ENCODE peak calls at places on chromosome 19, in four cellular contexts. H is lower leg skin, I is cardiac fibroblast, D is thoracic aorta. B is an unnamed sample.

GRCh38 chr19:2820112-2820702 is 539 bp downstream of the ZNF554 start:
- DNase-seq in I (no peak), H (no peak), D (no peak), B (no peak)

GRCh38 chr19:703329-703650 is 5.4 kb upstream of the PALM start:
- DNase-seq in I (no peak), D (no peak), H (no peak), B (no peak)

GRCh38 chr19:5048091-5048726 is 79.3 kb downstream of the KDM4B start:
- DNase-seq in D (peak; percentile 37), I (peak; percentile 74), H (peak; percentile 97), B (peak; percentile 76)

GRCh38 chr19:2613507-2614295 is 88.8 kb downstream of the GNG7 start:
- DNase-seq in I (peak; percentile 60), D (no peak), H (peak; percentile 88), B (no peak)

GRCh38 chr19:4216832-4217231 is 12.5 kb upstream of the EBI3 start:
- DNase-seq in D (no peak), H (no peak), I (no peak), B (no peak)

GRCh38 chr19:12065100-12065538 is 588 bp downstream of the ZNF844 start:
- DNase-seq in I (peak; percentile 61), D (no peak), H (peak; percentile 87), B (no peak)

GRCh38 chr19:15199652-15200574 is 882 bp downstream of the NOTCH3 start:
- DNase-seq in I (no peak), H (no peak), D (no peak), B (no peak)

GRCh38 chr19:52138614-52139290 is 986 bp downstream of the ZNF616 start:
- DNase-seq in D (no peak), H (no peak), I (no peak), B (no peak)

GRCh38 chr19:46101293-46101692 is 23.2 kb downstream of the IGFL3 start:
- DNase-seq in I (no peak), D (no peak), H (no peak), B (no peak)

GRCh38 chr19:3412066-3412465 is 45.7 kb downstream of the NFIC start:
- DNase-seq in I (no peak), H (no peak), D (no peak), B (no peak)

GRCh38 chr19:19040417-19040816 is 7.0 kb downstream of the ARMC6 start:
- DNase-seq in D (peak; percentile 27), H (no peak), I (peak; percentile 95), B (peak; percentile 81)

GRCh38 chr19:12769689-12770088 is 5.7 kb downstream of the HOOK2 start:
- DNase-seq in I (no peak), D (no peak), H (no peak), B (no peak)

GRCh38 chr19:49591731-49592485 is 926 bp downstream of the PRR12 start:
- DNase-seq in I (peak; percentile 40), H (peak; percentile 92), D (no peak), B (no peak)

GRCh38 chr19:54248016-54248601 is 5.5 kb upstream of the LILRA6 start:
- DNase-seq in I (peak; percentile 54), D (no peak), H (no peak), B (peak; percentile 64)

GRCh38 chr19:1490311-1491113 is at the start of gene PCSK4:
- DNase-seq in H (peak; percentile 100), D (peak; percentile 93), I (peak; percentile 100), B (peak; percentile 99)

GRCh38 chr19:39733841-39734240 is 4.0 kb downstream of the CLC start:
- DNase-seq in H (no peak), D (no peak), I (no peak), B (no peak)

GRCh38 chr19:13887039-13887438 is 10.1 kb downstream of the NANOS3 start:
- DNase-seq in I (no peak), D (no peak), H (no peak), B (no peak)

GRCh38 chr19:47179643-47180310 is 49.1 kb downstream of the SAE1 start:
- DNase-seq in D (no peak), H (no peak), I (no peak), B (no peak)

GRCh38 chr19:5308471-5309437 is 31.9 kb downstream of the PTPRS start:
- DNase-seq in I (peak; percentile 79), H (peak; percentile 90), D (peak; percentile 41), B (peak; percentile 84)

GRCh38 chr19:30325657-30326056 is 46.5 kb upstream of the ZNF536 start:
- DNase-seq in D (no peak), I (no peak), H (peak; percentile 36), B (no peak)

GRCh38 chr19:38370299-38370698 is 4.1 kb upstream of the PSMD8 start:
- DNase-seq in D (no peak), I (no peak), H (no peak), B (no peak)

GRCh38 chr19:38660724-38661123 is 13.3 kb downstream of the ACTN4 start:
- DNase-seq in H (no peak), I (no peak), D (no peak), B (no peak)

GRCh38 chr19:1651548-1652394 is 644 bp downstream of the TCF3 start:
- DNase-seq in H (no peak), D (no peak), I (peak; percentile 28), B (no peak)

GRCh38 chr19:55348317-55349034 is 6.0 kb downstream of the COX6B2 start:
- DNase-seq in H (no peak), D (no peak), I (no peak), B (no peak)

GRCh38 chr19:13149628-13150186 is 468 bp downstream of the STX10 start:
- DNase-seq in D (no peak), H (peak; percentile 93), I (peak; percentile 52), B (no peak)

GRCh38 chr19:4518345-4519171 is at the start of gene PLIN4:
- DNase-seq in H (no peak), I (peak; percentile 40), D (no peak), B (peak; percentile 73)

GRCh38 chr19:28737021-28737525 is 475.9 kb downstream of the UQCRFS1 start:
- DNase-seq in I (peak; percentile 76), H (no peak), D (no peak), B (no peak)

GRCh38 chr19:17590780-17591688 is 35.6 kb downstream of the COLGALT1 start:
- DNase-seq in D (no peak), H (no peak), I (no peak), B (no peak)

GRCh38 chr19:55118401-55118991 is 1.1 kb upstream of the PPP1R12C start:
- DNase-seq in D (no peak), H (no peak), I (no peak), B (no peak)

DNA sequence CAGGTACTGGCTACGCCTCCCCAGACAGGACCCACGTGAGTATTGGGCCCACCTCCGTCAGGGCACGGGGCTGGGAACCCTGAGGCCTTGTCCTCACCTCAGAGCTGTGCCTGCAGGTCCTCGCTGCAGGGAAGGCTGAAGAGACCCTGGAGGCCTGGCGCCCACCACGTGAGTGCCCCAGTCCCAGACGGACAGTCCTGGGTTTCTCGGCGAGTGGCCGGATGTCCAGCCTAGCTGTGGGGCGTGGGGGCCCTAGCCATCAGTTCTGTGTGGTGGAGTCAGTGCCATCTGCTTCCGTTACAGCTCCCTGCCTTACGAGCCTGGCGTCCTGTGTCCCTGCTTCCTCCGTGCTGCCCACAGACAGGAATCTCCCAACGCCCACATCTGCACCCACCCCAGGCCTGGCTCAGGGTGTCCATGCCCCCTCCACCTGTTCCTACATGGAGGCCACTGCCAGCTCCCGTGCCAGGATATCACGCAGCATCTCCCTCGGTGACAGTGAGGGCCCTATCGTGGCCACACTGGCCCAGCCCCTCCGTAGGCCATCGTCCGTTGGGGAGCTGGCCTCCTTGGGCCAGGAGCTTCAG is 7.8 kb upstream of the OVOL3 start:
- DNase-seq in I (no peak), H (no peak), D (no peak), B (no peak)
- H3K4me3 ChIP-seq in I (no peak overlapping the region), H (no peak overlapping the region), D (no peak overlapping the region), B (no peak overlapping the region)

DNA sequence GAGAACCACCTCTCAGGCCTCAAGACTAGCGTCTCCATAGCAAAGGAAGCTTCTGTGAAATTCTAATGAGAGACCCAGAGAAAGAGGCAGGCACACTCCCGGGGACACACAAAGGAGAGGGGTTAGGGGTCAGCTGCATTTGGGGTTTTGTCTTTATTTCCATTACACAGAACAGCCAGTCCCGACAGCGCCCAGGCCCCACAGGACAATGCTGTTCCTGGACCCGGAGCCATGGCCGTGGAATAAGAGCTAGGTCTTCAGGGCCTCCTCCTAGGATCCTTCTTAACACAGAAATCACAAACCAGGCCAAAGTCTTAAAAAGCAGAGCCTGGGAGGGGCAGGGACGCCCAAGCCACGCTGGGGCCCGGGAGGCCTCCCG is 22.8 kb downstream of the KCTD15 start:
- DNase-seq in I (no peak), D (no peak), H (peak; percentile 80), B (no peak)
- H3K4me3 ChIP-seq in I (peak overlapping the region; percentile 39), D (peak overlapping the region; percentile 73), H (no peak overlapping the region), B (peak overlapping the region; percentile 49)

GRCh38 chr19:45076029-45076850 is at the start of gene ZNF296:
- DNase-seq in H (peak; percentile 95), D (no peak), I (peak; percentile 25), B (peak; percentile 64)

GRCh38 chr19:45075215-45076028 is 856 bp downstream of the ZNF296 start:
- DNase-seq in D (no peak), I (peak; percentile 18), H (peak; percentile 94), B (peak; percentile 80)

GRCh38 chr19:45076851-45077730 is 813 bp upstream of the ZNF296 start:
- DNase-seq in H (no peak), D (no peak), I (no peak), B (no peak)

GRCh38 chr19:45071969-45072790 is 4.1 kb downstream of the ZNF296 start:
- DNase-seq in H (no peak), D (no peak), I (no peak), B (no peak)

GRCh38 chr19:45074744-45075143 is 1.5 kb downstream of the ZNF296 start:
- DNase-seq in D (no peak), I (no peak), H (no peak), B (no peak)
- H3K4me3 ChIP-seq in D (peak overlapping the region; percentile 71), I (no peak overlapping the region), H (no peak overlapping the region), B (peak overlapping the region; percentile 59)

GRCh38 chr19:16337809-16338469 is 13.3 kb downstream of the KLF2 start:
- DNase-seq in D (no peak), H (no peak), I (no peak), B (no peak)
- H3K4me3 ChIP-seq in D (peak overlapping the region; percentile 40), H (no peak overlapping the region), I (no peak overlapping the region), B (no peak overlapping the region)

GRCh38 chr19:35251456-35251855 is 2.7 kb downstream of the LSR start:
- DNase-seq in I (no peak), H (peak; percentile 18), D (no peak), B (peak; percentile 40)

GRCh38 chr19:35248310-35249145 is at the start of gene LSR:
- DNase-seq in D (no peak), I (no peak), H (peak; percentile 93), B (peak; percentile 56)

GRCh38 chr19:35247526-35248309 is 1.1 kb upstream of the LSR start:
- DNase-seq in I (no peak), H (peak; percentile 92), D (no peak), B (peak; percentile 59)

GRCh38 chr19:35249848-35250711 is 1.3 kb downstream of the LSR start:
- DNase-seq in H (peak; percentile 77), I (no peak), D (no peak), B (peak; percentile 46)

DNA sequence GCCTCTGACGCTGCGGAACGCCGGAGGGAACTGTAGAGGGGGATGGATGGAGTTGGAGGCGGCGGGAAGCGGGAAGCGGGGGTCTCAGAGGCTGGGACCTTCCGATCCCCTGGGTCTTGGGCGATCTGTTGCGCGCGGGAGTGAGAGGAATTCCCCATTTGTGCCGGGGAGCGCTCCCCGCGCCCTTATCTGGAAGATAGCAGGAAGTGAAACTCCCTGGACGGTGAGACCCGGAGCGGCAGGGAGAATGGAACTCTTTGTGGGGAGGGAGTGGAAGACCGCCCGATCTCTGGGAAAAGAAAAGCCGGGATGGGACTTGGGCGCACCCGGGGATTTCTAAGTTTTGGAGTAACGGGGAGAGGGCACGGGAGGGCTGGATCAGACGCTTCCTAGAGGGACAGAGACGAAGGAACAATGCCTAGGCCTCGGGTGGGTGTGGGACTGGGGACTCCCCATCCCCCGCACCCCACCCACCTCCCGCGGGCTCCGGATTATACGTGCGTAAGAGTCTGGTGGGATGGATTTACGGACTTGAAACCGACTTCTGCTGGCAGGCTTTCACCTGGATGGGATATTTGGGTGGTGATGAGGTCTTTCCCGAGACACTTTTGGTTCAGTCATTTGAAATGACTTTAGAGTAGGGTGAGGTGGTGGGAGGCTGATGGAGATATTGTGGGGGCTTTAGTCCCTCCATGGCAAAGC is 495 bp downstream of the LSR start:
- DNase-seq in H (peak; percentile 85), I (no peak), D (no peak), B (peak; percentile 32)
- H3K4me3 ChIP-seq in H (peak overlapping the region; percentile 73), I (no peak overlapping the region), D (peak overlapping the region; percentile 73), B (peak overlapping the region; percentile 40)